ENCODE peak calls at places on chromosomes 5 and 9, in four cellular contexts. H is HepG2, J is K562, L is GM12878. Z is an unnamed sample.

GRCh38 chr9:109252291-109252690 is 68.6 kb downstream of the EPB41L4B start:
- DNase-seq in L (no peak), H (no peak), J (no peak), Z (no peak)

GRCh38 chr9:70678153-70678552 is 263.7 kb upstream of the KLF9 start:
- DNase-seq in J (no peak), L (no peak), H (no peak), Z (no peak)

GRCh38 chr5:112208699-112209615 is 210.1 kb downstream of the EPB41L4A start:
- DNase-seq in L (no peak), J (no peak), H (no peak), Z (no peak)

GRCh38 chr9:22041792-22042191 is 32.7 kb upstream of the CDKN2B start:
- DNase-seq in H (no peak), L (no peak), J (no peak), Z (no peak)

GRCh38 chr5:38751103-38751502 is 94.7 kb upstream of the OSMR start:
- DNase-seq in H (no peak), L (no peak), J (no peak), Z (no peak)

GRCh38 chr9:107683566-107683965 is 194.0 kb upstream of the KLF4 start:
- DNase-seq in H (no peak), L (no peak), J (no peak), Z (no peak)

GRCh38 chr9:9112001-9112725 is 1312.6 kb upstream of the DMAC1 start:
- DNase-seq in J (no peak), L (no peak), H (no peak), Z (no peak)

GRCh38 chr9:91255327-91255726 is 106.4 kb downstream of the AUH start:
- DNase-seq in J (no peak), L (no peak), H (no peak), Z (no peak)

GRCh38 chr5:52863715-52864114 is 76.0 kb downstream of the ITGA1 start:
- DNase-seq in J (no peak), H (no peak), L (no peak), Z (no peak)

DNA sequence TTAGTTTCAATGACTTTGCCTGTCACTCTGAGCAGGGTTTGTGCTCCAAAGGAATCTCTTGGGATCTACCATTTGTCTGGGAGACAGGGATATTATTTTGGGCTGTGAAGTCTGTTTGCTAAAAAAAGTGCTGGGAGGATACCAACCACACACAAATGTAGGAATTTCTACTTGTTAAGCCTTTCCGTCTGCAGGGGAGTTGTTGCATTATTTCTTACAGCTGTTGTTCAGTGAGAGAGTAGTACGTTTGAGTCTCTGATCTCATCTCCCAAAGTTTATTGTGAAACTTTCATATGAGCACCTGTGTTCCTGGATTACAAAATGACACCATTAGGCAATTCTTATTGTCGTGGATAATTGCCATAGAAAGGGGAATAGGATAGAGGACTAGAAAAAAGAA is 78.3 kb upstream of the SEMA6A start:
- DNase-seq in J (no peak), L (no peak), H (peak; percentile 15), Z (no peak)
- TF ChIP-seq YY1 in J (no peak), L (no peak), H (no peak), Z (no peak)

DNA sequence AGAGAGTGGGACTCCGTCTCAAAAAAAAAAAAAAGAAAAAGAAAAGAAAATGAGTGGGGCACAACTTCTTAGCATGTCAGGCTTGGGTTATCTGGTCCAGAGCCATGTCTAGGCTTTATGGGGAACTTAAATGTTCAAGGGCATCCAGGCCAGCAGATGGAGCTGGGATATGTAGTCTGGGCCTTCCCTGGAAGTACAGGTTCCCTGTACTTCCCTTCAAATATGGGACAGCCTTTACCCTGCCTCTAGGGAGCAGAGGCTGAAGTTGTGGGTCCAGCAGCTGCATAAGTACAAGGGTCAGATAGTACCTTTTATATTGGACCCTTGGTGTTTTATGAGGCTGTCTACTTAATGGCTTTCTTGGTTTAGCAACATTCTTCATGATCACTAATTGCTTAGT is 42.1 kb downstream of the FAF2 start:
- DNase-seq in J (no peak), H (no peak), L (no peak), Z (no peak)
- TF ChIP-seq SMC3 in J (no peak), H (no peak), L (no peak), Z (no peak)

GRCh38 chr5:174328626-174329299 is 283.3 kb downstream of the NSG2 start:
- DNase-seq in L (no peak), J (no peak), H (no peak), Z (no peak)

GRCh38 chr5:174327317-174327864 is 281.9 kb downstream of the NSG2 start:
- DNase-seq in J (peak; percentile 83), L (no peak), H (peak; percentile 42), Z (peak; percentile 77)

GRCh38 chr5:174326372-174326771 is 280.9 kb downstream of the NSG2 start:
- DNase-seq in H (no peak), L (no peak), J (no peak), Z (peak; percentile 56)

GRCh38 chr5:174327896-174328295 is 282.4 kb downstream of the NSG2 start:
- DNase-seq in L (no peak), J (no peak), H (no peak), Z (no peak)

GRCh38 chr5:174329738-174330137 is 284.2 kb downstream of the NSG2 start:
- DNase-seq in J (no peak), L (no peak), H (no peak), Z (peak; percentile 85)
- TF ChIP-seq RAD21 in J (no peak), L (no peak), H (no peak), Z (no peak)

DNA sequence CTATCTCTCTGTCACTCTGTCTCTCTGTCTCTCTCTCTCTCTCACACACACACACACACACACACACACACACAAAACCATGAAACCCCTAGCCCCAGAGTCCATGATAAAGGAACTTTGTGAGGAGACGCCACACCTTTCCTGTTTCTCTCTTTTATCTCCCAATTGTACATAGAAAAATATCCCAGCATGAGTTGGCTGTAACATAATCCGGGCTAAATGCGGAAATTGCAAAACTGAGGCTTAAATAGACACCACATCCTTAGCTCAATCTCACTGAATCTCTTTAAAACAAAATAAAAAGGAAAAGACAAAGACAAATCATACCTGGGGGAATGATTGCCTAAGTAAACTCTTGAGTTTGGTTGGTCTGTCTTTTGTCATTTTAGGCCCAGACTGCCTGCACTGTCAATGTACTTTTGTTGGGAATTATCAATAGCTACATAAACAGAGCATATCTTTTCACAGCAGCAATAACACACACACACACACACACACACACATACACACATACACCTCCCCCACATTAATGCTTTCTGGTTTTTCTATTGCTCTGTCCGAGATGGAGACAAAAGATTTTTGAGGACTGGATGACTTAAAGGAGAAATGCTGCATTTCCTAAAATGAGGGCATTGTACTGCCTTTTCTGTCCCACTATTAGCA is 321.7 kb downstream of the NFIB start:
- DNase-seq in J (no peak), H (no peak), L (no peak), Z (no peak)
- TF ChIP-seq YY1 in J (no peak), H (no peak), L (no peak), Z (no peak)

GRCh38 chr9:87516222-87516930 is 18.7 kb downstream of the DAPK1 start:
- DNase-seq in L (no peak), H (peak; percentile 41), J (peak; percentile 49), Z (no peak)
- TF ChIP-seq SMC3 in L (no peak), H (no peak), J (no peak), Z (no peak)

GRCh38 chr9:101465330-101465915 is 29.8 kb upstream of the ALDOB start:
- DNase-seq in H (peak; percentile 69), L (no peak), J (no peak), Z (no peak)

GRCh38 chr9:101467690-101468089 is 32.1 kb upstream of the ALDOB start:
- DNase-seq in H (no peak), L (no peak), J (no peak), Z (no peak)

GRCh38 chr9:101469026-101469425 is 33.5 kb upstream of the ALDOB start:
- DNase-seq in J (no peak), H (no peak), L (no peak), Z (no peak)

GRCh38 chr9:101466863-101467262 is 31.3 kb upstream of the ALDOB start:
- DNase-seq in H (no peak), L (no peak), J (no peak), Z (peak; percentile 45)

DNA sequence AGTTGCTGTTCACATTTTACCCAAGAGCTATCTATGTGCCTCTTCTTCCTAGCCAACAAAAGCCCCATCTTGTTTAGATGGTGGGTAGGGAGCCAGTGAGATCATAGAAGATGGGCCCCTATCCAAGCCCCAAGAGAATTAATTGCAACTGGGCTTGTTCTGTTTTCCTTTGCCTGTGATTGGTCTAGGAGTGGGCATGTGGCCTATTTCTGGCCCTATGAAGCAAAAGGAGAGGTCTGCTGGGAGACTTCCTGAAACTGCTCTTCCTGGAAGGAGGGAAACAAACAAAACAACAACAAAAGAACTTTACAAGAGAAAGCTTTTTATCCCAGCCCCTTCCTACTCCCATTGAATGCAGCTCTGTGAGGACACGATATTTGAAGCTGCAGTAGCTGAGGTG is 32.5 kb upstream of the ALDOB start:
- DNase-seq in H (no peak), J (no peak), L (no peak), Z (no peak)
- TF ChIP-seq RAD21 in H (no peak), J (no peak), L (no peak), Z (no peak)

DNA sequence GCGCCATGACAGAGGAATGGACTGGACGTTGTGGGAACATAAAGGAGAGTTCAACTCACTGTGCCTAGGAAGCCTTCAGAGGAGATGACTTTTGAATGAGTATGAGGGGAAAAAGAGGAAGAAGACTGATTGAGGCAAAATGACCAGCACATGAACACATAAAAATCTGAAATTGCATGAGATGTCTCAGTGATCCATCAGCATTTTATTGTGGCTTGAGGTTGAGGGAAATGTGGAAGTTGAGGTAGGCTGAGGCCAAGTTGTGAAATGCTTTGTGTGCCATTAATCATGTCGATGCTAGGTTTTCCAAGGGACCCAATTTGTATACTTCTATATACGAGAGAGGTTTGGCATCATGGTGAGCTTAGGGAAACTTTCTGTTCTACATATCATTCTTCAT is 140.9 kb upstream of the TLX3 start:
- DNase-seq in J (no peak), H (no peak), L (no peak), Z (no peak)
- TF ChIP-seq YY1 in J (no peak), H (no peak), L (no peak), Z (no peak)

GRCh38 chr5:54807421-54807820 is 178.0 kb downstream of the ESM1 start:
- DNase-seq in J (no peak), L (no peak), H (no peak), Z (no peak)
- TF ChIP-seq SMC3 in J (no peak), L (no peak), H (no peak), Z (no peak)

GRCh38 chr5:180283026-180283615 is 8.8 kb downstream of the MAPK9 start:
- DNase-seq in J (no peak), H (no peak), L (no peak), Z (no peak)
- TF ChIP-seq RAD21 in J (no peak), H (no peak), L (no peak), Z (no peak)

GRCh38 chr5:133121080-133121479 is 69.3 kb downstream of the HSPA4 start:
- DNase-seq in J (no peak), H (no peak), L (no peak), Z (no peak)
- TF ChIP-seq YY1 in J (no peak), H (no peak), L (no peak), Z (no peak)